ENCODE peak calls at places on chromosome 10, in seven cellular contexts. J is AG10803; Y is stimulated activated naive CD8-positive, alpha-beta T cell treated with anti-CD3 and anti-CD28 coated beads, Interleukin-15, amount 100 ng/mL, for 72 hours; D is stimulated activated CD4-positive, alpha-beta T cell treated with anti-CD3 and anti-CD28 coated beads, Interleukin-4, amount 100 ng/mL, for 4 hours; A is T-helper 2 cell; G is NCI-H1417; S is iPS-NIHi11. Z is an unnamed sample.

GRCh38 chr10:108392286-108392685 is 1227.8 kb upstream of the SORCS1 start:
- DNase-seq in G (no peak), D (no peak), Y (no peak), A (no peak), S (no peak), J (peak), Z (no peak)

GRCh38 chr10:120979435-120980315 is 128.5 kb downstream of the WDR11 start:
- DNase-seq in Y (peak), S (peak), J (no peak), G (peak), A (peak), D (peak), Z (no peak)

GRCh38 chr10:112970036-112970435 is 20.0 kb downstream of the TCF7L2 start:
- DNase-seq in Y (no peak), S (no peak), D (no peak), G (peak), J (no peak), A (no peak), Z (no peak)

GRCh38 chr10:120514035-120514620 is 57.1 kb downstream of the PLPP4 start:
- DNase-seq in J (peak), Y (no peak), A (peak), D (no peak), G (no peak), S (peak), Z (no peak)

GRCh38 chr10:121134711-121135110 is 283.5 kb downstream of the WDR11 start:
- DNase-seq in S (no peak), A (no peak), J (no peak), Y (no peak), G (no peak), D (no peak), Z (no peak)

GRCh38 chr10:53432035-53432434 is 659.5 kb upstream of the MBL2 start:
- DNase-seq in A (no peak), G (no peak), D (no peak), J (no peak), Y (no peak), S (no peak), Z (no peak)

GRCh38 chr10:10796061-10796773 is 221.5 kb upstream of the CELF2 start:
- DNase-seq in J (peak), S (no peak), G (no peak), Y (no peak), A (no peak), D (no peak), Z (no peak)

GRCh38 chr10:114632869-114633715 is 25.0 kb downstream of the ABLIM1 start:
- DNase-seq in J (peak), Y (no peak), G (peak), S (peak), A (no peak), D (no peak), Z (no peak)

GRCh38 chr10:71801357-71801756 is 28.0 kb upstream of the VSIR start:
- DNase-seq in D (no peak), G (no peak), S (no peak), A (no peak), Y (no peak), J (no peak), Z (no peak)

GRCh38 chr10:79980711-79981110 is 31.8 kb upstream of the SFTPD start:
- DNase-seq in A (no peak), G (no peak), D (no peak), S (no peak), J (no peak), Y (no peak), Z (no peak)

GRCh38 chr10:103202319-103202718 is 9.2 kb upstream of the NT5C2 start:
- DNase-seq in S (no peak), Y (no peak), A (no peak), J (no peak), G (no peak), D (no peak), Z (no peak)

GRCh38 chr10:132746801-132747625 is 38.9 kb downstream of the NKX6-2 start:
- DNase-seq in S (peak), Y (no peak), D (no peak), A (no peak), J (no peak), G (no peak), Z (no peak)

GRCh38 chr10:3892440-3893101 is 107.6 kb upstream of the KLF6 start:
- DNase-seq in J (no peak), G (no peak), S (no peak), A (peak), Y (no peak), D (no peak), Z (no peak)

GRCh38 chr10:64659311-64659710 is 1138.1 kb downstream of the REEP3 start:
- DNase-seq in S (no peak), G (no peak), D (no peak), J (no peak), Y (no peak), A (no peak), Z (no peak)

GRCh38 chr10:35911954-35912353 is 269.9 kb upstream of the FZD8 start:
- DNase-seq in D (no peak), G (no peak), S (no peak), Y (no peak), A (no peak), J (no peak), Z (no peak)

GRCh38 chr10:18868919-18869318 is 179.7 kb upstream of the MALRD1 start:
- DNase-seq in J (no peak), G (no peak), D (no peak), S (no peak), A (no peak), Y (no peak), Z (no peak)

GRCh38 chr10:125559210-125559609 is 123.8 kb downstream of the TEX36 start:
- DNase-seq in S (no peak), J (no peak), D (no peak), A (peak), Y (no peak), G (peak), Z (no peak)

GRCh38 chr10:51176976-51177690 is 102.8 kb downstream of the PRKG1 start:
- DNase-seq in J (peak), A (no peak), Y (no peak), D (no peak), S (no peak), G (no peak), Z (no peak)

GRCh38 chr10:114044251-114045070 is 795 bp downstream of the ADRB1 start:
- DNase-seq in S (peak), J (no peak), Y (peak), D (no peak), G (no peak), A (peak), Z (no peak)

GRCh38 chr10:103110407-103110806 is 82.7 kb downstream of the NT5C2 start:
- DNase-seq in A (no peak), Y (no peak), G (no peak), D (no peak), S (no peak), J (no peak), Z (no peak)

GRCh38 chr10:56633876-56634452 is 272.9 kb upstream of the ZWINT start:
- DNase-seq in G (peak), J (no peak), A (no peak), D (no peak), Y (no peak), S (no peak), Z (no peak)

GRCh38 chr10:85147346-85148250 is 819.2 kb downstream of the CCSER2 start:
- DNase-seq in J (no peak), S (no peak), A (no peak), G (no peak), Y (no peak), D (no peak), Z (no peak)

GRCh38 chr10:79111427-79111826 is 42.7 kb downstream of the ZMIZ1 start:
- DNase-seq in D (no peak), A (no peak), J (peak), G (no peak), S (no peak), Y (no peak), Z (no peak)

GRCh38 chr10:75019360-75019759 is 92.1 kb upstream of the SAMD8 start:
- DNase-seq in J (peak), D (no peak), G (peak), S (no peak), Y (no peak), A (peak), Z (no peak)

GRCh38 chr10:120347644-120348043 is 109.4 kb upstream of the PLPP4 start:
- DNase-seq in Y (no peak), S (no peak), D (no peak), G (no peak), A (no peak), J (no peak), Z (no peak)

GRCh38 chr10:74078037-74078436 is 72.6 kb downstream of the AP3M1 start:
- DNase-seq in G (no peak), D (peak), S (no peak), J (peak), A (peak), Y (peak), Z (peak)

GRCh38 chr10:30199376-30200018 is 140.1 kb upstream of the JCAD start:
- DNase-seq in J (no peak), Y (no peak), G (no peak), D (no peak), S (no peak), A (no peak), Z (no peak)

GRCh38 chr10:68938117-68938516 is 17.9 kb upstream of the DDX21 start:
- DNase-seq in S (peak), A (peak), D (no peak), Y (no peak), G (no peak), J (peak), Z (no peak)

GRCh38 chr10:970311-971149 is 17.7 kb upstream of the GTPBP4 start:
- DNase-seq in D (no peak), J (peak), Y (no peak), S (no peak), G (peak), A (no peak), Z (no peak)

GRCh38 chr10:2874963-2875362 is 192.4 kb upstream of the PFKP start:
- DNase-seq in S (no peak), A (no peak), Y (no peak), J (no peak), G (no peak), D (no peak), Z (no peak)

GRCh38 chr10:45354261-45354660 is 19.8 kb upstream of the ALOX5 start:
- DNase-seq in Y (no peak), A (no peak), J (peak), S (no peak), G (no peak), D (no peak), Z (no peak)

GRCh38 chr10:124366343-124366742 is 52.4 kb downstream of the OAT start:
- DNase-seq in A (no peak), Y (no peak), J (no peak), S (no peak), G (no peak), D (no peak), Z (no peak)

GRCh38 chr10:129696636-129697035 is 229.6 kb downstream of the MGMT start:
- DNase-seq in A (no peak), J (no peak), D (no peak), Y (no peak), S (no peak), G (no peak), Z (no peak)

GRCh38 chr10:8312861-8313260 is 258.4 kb downstream of the GATA3 start:
- DNase-seq in A (no peak), S (no peak), D (no peak), G (no peak), Y (no peak), J (no peak), Z (no peak)

GRCh38 chr10:116800356-116800929 is 48.9 kb upstream of the ENO4 start:
- DNase-seq in Y (no peak), S (no peak), A (no peak), G (no peak), D (no peak), J (no peak), Z (no peak)

GRCh38 chr10:65518379-65518778 is 1407.5 kb upstream of the LRRTM3 start:
- DNase-seq in Y (no peak), J (no peak), A (no peak), G (no peak), S (no peak), D (no peak), Z (no peak)

Z was measured in effector CD4-positive, alpha-beta T cell.